ENCODE peak calls at places on chromosomes 6 and 20, in ten cellular contexts. L, R, C, O, X, N, U, D, F and W are unnamed samples.

GRCh38 chr6:34465551-34466241 is at the start of gene PACSIN1:
- DNase-seq in D (no peak), L (no peak), U (no peak), R (no peak), F (no peak), O (peak), C (peak), N (no peak), X (peak), W (no peak)

GRCh38 chr6:3209114-3210023 is 18.1 kb downstream of the TUBB2B start:
- DNase-seq in L (peak), C (peak), X (peak), N (peak), R (peak), O (peak), F (peak), D (peak), U (peak), W (peak)

GRCh38 chr6:125612400-125612846 is 137.0 kb upstream of the HEY2 start:
- DNase-seq in U (no peak), F (peak), N (peak), L (no peak), X (no peak), C (no peak), R (no peak), D (no peak), O (no peak), W (no peak)

GRCh38 chr6:107237992-107238660 is 122.8 kb upstream of the BEND3 start:
- DNase-seq in C (no peak), N (peak), U (no peak), O (no peak), F (peak), D (no peak), X (no peak), R (no peak), L (no peak), W (no peak)

GRCh38 chr20:9985281-9985680 is 49.5 kb upstream of the ANKEF1 start:
- DNase-seq in N (no peak), D (no peak), R (no peak), F (no peak), L (no peak), O (no peak), C (no peak), U (no peak), X (no peak), W (no peak)

GRCh38 chr6:123702943-123703342 is 66.2 kb upstream of the TRDN start:
- DNase-seq in O (no peak), X (no peak), F (no peak), L (no peak), U (no peak), C (no peak), R (no peak), N (no peak), D (no peak), W (no peak)

GRCh38 chr20:31811796-31812728 is 7.1 kb upstream of the MYLK2 start:
- DNase-seq in L (peak), R (no peak), C (peak), F (peak), N (peak), D (no peak), O (no peak), X (no peak), U (no peak), W (no peak)

GRCh38 chr6:20197251-20197650 is 15.0 kb downstream of the MBOAT1 start:
- DNase-seq in R (no peak), O (no peak), U (no peak), C (no peak), F (no peak), N (no peak), D (no peak), L (no peak), X (no peak), W (no peak)

GRCh38 chr6:119076173-119076965 is 2.1 kb downstream of the FAM184A start:
- DNase-seq in X (no peak), O (no peak), F (no peak), R (no peak), N (no peak), D (no peak), U (no peak), L (no peak), C (no peak), W (no peak)

GRCh38 chr20:48331518-48332286 is 496.1 kb downstream of the PREX1 start:
- DNase-seq in D (no peak), N (no peak), C (no peak), F (no peak), U (no peak), R (no peak), O (no peak), X (no peak), L (no peak), W (no peak)

GRCh38 chr20:11015440-11015839 is 341.6 kb upstream of the JAG1 start:
- DNase-seq in F (no peak), D (no peak), O (no peak), L (no peak), C (no peak), N (no peak), R (no peak), U (no peak), X (no peak), W (no peak)

GRCh38 chr6:27851440-27851839 is 60.8 kb downstream of the OR2B2 start:
- DNase-seq in L (no peak), X (no peak), C (no peak), F (no peak), R (no peak), O (no peak), U (no peak), D (no peak), N (no peak), W (no peak)

GRCh38 chr20:2246081-2246491 is 49.7 kb upstream of the TGM3 start:
- DNase-seq in O (no peak), U (no peak), L (no peak), N (no peak), R (no peak), X (no peak), D (no peak), F (no peak), C (peak), W (no peak)

GRCh38 chr20:37142708-37143107 is 36.4 kb upstream of the RPN2 start:
- DNase-seq in N (peak), R (no peak), F (peak), O (no peak), U (no peak), D (no peak), L (peak), C (no peak), X (no peak), W (no peak)

GRCh38 chr6:97306946-97307345 is 23.9 kb upstream of the MMS22L start:
- DNase-seq in O (no peak), R (no peak), U (no peak), X (no peak), F (no peak), N (no peak), D (no peak), L (no peak), C (no peak), W (no peak)

GRCh38 chr20:49893242-49894072 is 21.9 kb downstream of the SPATA2 start:
- DNase-seq in R (no peak), N (no peak), F (no peak), O (no peak), X (no peak), U (no peak), D (no peak), C (no peak), L (no peak), W (no peak)
- H3K4me3 ChIP-seq in R (no peak), N (no peak), F (no peak), O (no peak), X (peak), U (no peak), D (no peak), C (no peak), L (no peak), W (no peak)

DNA sequence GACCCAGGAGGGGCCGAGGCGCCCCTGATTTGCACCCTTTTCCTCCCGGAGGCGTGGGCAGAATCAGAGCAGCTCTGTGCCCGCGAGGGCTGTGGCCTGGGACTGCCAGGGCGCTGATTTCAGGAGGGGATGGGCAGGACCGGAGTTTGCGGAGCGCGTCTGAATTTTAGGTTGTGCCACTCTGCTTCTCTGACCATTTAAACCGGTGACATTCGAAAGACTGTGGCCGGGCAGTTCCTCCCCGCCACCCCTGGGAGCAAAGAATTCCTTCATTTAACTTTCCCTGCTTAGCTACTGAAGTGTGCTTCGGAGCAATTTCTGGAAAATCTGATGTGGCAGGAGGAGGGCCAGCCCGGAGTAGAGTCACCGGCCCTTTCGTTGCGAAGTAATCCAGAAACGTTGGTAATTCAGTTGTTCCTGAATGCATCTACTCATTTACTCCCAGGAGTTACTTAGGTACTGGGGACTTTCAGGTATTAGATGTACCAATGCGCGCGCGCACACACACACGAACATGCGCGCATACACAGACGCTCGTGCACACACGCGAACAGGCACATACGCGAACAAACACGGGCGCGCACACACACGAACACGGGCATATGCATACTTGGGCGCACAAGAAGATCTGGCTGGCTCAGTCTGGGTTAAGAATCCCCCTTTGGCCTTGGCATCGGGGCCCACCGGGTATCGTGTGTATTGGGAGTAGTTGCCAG is 576 bp downstream of the CCDC170 start:
- DNase-seq in O (peak), C (peak), N (peak), R (peak), L (no peak), U (no peak), X (peak), F (peak), D (peak), W (peak)
- H3K4me3 ChIP-seq in O (peak), C (peak), N (peak), R (peak), L (peak), U (no peak), X (peak), F (peak), D (peak), W (peak)

DNA sequence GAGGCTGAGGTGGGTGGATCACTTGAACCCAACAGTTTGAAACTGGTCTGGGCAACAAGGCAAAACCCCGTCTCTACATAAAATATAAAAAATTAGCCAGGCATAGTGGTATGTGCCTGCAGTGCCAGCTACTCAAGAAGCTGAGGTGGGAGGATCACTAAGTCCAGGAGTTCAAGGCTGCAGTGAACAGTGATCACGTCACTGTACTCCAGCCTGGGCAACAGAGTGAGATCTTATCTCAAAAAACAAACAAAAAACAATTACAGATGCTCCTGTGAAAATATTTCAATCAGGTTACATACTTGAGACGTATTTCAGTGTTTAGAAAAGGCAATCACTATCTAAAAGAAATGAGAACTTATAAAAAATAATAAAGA is 33.8 kb downstream of the RANBP9 start:
- DNase-seq in C (no peak), U (no peak), N (peak), O (no peak), F (no peak), R (no peak), X (no peak), D (no peak), L (no peak), W (no peak)
- H3K4me3 ChIP-seq in C (no peak), U (no peak), N (no peak), O (no peak), F (no peak), R (no peak), X (no peak), D (no peak), L (no peak), W (no peak)

GRCh38 chr20:58883243-58883691 is 30.8 kb downstream of the GNAS start:
- DNase-seq in N (no peak), C (no peak), X (no peak), O (no peak), R (no peak), D (no peak), L (no peak), U (no peak), F (peak), W (no peak)
- H3K4me3 ChIP-seq in N (no peak), C (no peak), X (no peak), O (no peak), R (no peak), D (no peak), L (no peak), U (no peak), F (no peak), W (no peak)

GRCh38 chr6:16669227-16669626 is 92.0 kb downstream of the ATXN1 start:
- DNase-seq in N (peak), O (peak), L (no peak), R (no peak), X (no peak), F (peak), U (peak), D (no peak), C (no peak), W (no peak)
- H3K4me3 ChIP-seq in N (no peak), O (no peak), L (no peak), R (no peak), X (no peak), F (no peak), U (no peak), D (no peak), C (no peak), W (no peak)

DNA sequence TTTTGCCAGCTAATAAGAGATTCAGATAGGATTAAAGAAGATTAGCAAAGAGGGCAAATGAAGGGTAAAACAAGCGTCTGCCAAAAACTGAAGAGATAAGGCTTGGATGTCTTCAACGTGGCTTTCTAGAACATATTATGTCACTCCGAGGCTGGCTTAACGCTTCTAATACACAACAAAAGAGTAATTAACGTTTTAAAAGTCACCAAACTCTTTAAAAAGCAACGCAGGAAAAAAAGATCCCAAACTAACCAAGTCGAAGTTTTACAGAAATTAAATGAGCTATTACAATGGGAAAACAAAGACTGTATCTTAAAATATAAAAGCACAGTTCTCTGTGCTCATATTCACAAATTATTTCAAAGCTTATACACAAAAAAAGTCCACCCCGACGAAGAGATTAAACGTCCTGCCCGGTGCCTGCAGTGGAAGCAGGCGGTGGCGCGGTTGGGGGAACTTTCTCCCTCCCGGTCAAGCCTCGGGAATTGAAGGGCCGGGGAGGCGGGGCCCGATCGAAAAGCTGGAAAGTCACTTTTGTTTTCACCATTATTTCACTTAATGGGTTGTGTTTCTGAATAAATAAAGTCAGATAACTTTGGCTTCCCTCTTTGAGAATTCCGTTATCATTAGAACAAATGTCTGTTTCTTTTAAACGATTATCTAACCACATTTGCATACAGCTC is 1.2 kb downstream of the MAK start:
- DNase-seq in R (peak), C (peak), X (peak), N (peak), D (peak), F (peak), U (no peak), O (peak), L (peak), W (peak)
- H3K4me3 ChIP-seq in R (peak), C (peak), X (peak), N (peak), D (peak), F (peak), U (peak), O (peak), L (peak), W (peak)

GRCh38 chr6:169092375-169092774 is 161.3 kb downstream of the THBS2 start:
- DNase-seq in F (peak), O (no peak), C (no peak), X (no peak), D (no peak), L (no peak), U (no peak), R (no peak), N (peak), W (no peak)
- H3K4me3 ChIP-seq in F (no peak), O (no peak), C (no peak), X (no peak), D (no peak), L (no peak), U (no peak), R (no peak), N (no peak), W (no peak)

GRCh38 chr6:42370323-42370985 is 81.3 kb downstream of the TRERF1 start:
- DNase-seq in F (no peak), U (no peak), C (no peak), N (no peak), L (no peak), X (no peak), R (no peak), D (no peak), O (no peak), W (no peak)

GRCh38 chr6:42368156-42368555 is 83.6 kb downstream of the TRERF1 start:
- DNase-seq in N (no peak), L (no peak), O (no peak), U (no peak), X (no peak), C (no peak), F (no peak), R (no peak), D (no peak), W (no peak)

GRCh38 chr6:42367353-42368011 is 84.2 kb downstream of the TRERF1 start:
- DNase-seq in D (peak), U (no peak), F (peak), N (peak), X (no peak), R (no peak), C (no peak), O (no peak), L (no peak), W (no peak)

GRCh38 chr6:42366999-42367352 is 84.8 kb downstream of the TRERF1 start:
- DNase-seq in D (no peak), X (no peak), U (no peak), O (no peak), C (no peak), N (no peak), R (no peak), F (no peak), L (no peak), W (no peak)

DNA sequence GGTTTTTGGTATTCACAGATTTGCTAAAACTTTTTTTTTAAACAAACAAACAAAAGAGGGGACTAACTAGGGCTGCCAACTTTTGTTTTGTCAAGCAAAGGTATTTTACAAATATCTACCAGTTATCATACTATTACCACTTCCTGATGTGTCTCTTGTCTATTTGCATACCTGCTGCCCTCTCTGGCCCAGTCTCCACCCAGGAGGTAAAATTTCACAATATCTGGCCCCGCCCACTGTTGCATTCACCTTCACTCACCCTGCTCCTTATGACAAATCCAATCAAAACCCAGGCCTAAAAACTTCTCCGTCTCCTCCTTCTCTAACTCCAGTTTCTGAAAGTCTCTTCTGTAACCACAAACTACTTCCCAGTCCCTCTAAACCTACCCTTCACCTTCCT is 82.2 kb downstream of the TRERF1 start:
- DNase-seq in L (no peak), C (no peak), X (no peak), R (no peak), O (peak), F (no peak), D (no peak), U (no peak), N (no peak), W (peak)
- H3K4me3 ChIP-seq in L (no peak), C (no peak), X (no peak), R (no peak), O (no peak), F (no peak), D (no peak), U (no peak), N (no peak), W (no peak)

GRCh38 chr20:63504642-63505041 is 5.8 kb upstream of the EEF1A2 start:
- DNase-seq in D (no peak), C (no peak), F (no peak), L (no peak), N (no peak), U (no peak), O (no peak), R (no peak), X (no peak), W (no peak)
- H3K4me3 ChIP-seq in D (no peak), C (no peak), F (no peak), L (no peak), N (no peak), U (no peak), O (no peak), R (no peak), X (no peak), W (no peak)